ENCODE peak calls at places on chromosomes 16 and 17, in four cellular contexts. E, O, P and R are unnamed samples. For H3K9me3, the result is how much of the 10 kb centered on the place peaks cover.

GRCh38 chr16:56935201-56935600 is 3.3 kb downstream of the HERPUD1 start:
- DNase-seq in P (no peak), E (no peak), O (no peak), R (no peak)

GRCh38 chr17:43224146-43224705 is 4.2 kb downstream of the CCDC200 start:
- DNase-seq in O (no peak), P (no peak), E (no peak), R (no peak)

GRCh38 chr16:30541502-30542329 is 7.1 kb upstream of the ZNF747 start:
- DNase-seq in E (no peak), P (no peak), O (no peak), R (peak)

GRCh38 chr16:11121083-11121482 is 134.9 kb downstream of the SOCS1 start:
- DNase-seq in O (no peak), E (no peak), P (no peak), R (no peak)

GRCh38 chr17:67569873-67570272 is 147.9 kb upstream of the NOL11 start:
- DNase-seq in P (no peak), O (no peak), E (peak), R (no peak)

GRCh38 chr17:16338391-16338790 is 14.9 kb downstream of the CENPV start:
- DNase-seq in O (no peak), E (no peak), P (no peak), R (no peak)

GRCh38 chr16:47196457-47196856 is 52.7 kb upstream of the NETO2 start:
- DNase-seq in P (no peak), O (no peak), E (no peak), R (no peak)

GRCh38 chr16:20899503-20900298 is 457 bp downstream of the DCUN1D3 start:
- DNase-seq in P (peak), O (no peak), E (no peak), R (peak)

GRCh38 chr17:60817187-60817586 is 139.5 kb downstream of the BCAS3 start:
- DNase-seq in O (no peak), E (no peak), P (no peak), R (no peak)

GRCh38 chr16:1375298-1375640 is 23.5 kb downstream of the GNPTG start:
- DNase-seq in E (no peak), P (no peak), O (no peak), R (no peak)

GRCh38 chr17:39548494-39548893 is 59.2 kb downstream of the NEUROD2 start:
- DNase-seq in O (no peak), P (no peak), E (no peak), R (no peak)

GRCh38 chr17:28338056-28338768 is 2.7 kb downstream of the TNFAIP1 start:
- DNase-seq in E (no peak), P (no peak), O (no peak), R (no peak)

GRCh38 chr16:88813396-88814143 is 1.8 kb upstream of the APRT start:
- DNase-seq in O (no peak), P (no peak), E (no peak), R (no peak)

GRCh38 chr16:23705517-23705902 is 7.5 kb downstream of the ERN2 start:
- DNase-seq in P (no peak), O (no peak), E (no peak), R (no peak)

GRCh38 chr17:45410144-45411091 is 22.3 kb downstream of the ARHGAP27 start:
- DNase-seq in O (no peak), E (no peak), P (peak), R (no peak)

GRCh38 chr17:28878981-28879380 is 18.6 kb downstream of the FLOT2 start:
- DNase-seq in E (no peak), P (peak), O (peak), R (peak)

GRCh38 chr16:86527366-86527765 is 17.0 kb downstream of the FOXF1 start:
- DNase-seq in E (no peak), O (no peak), P (no peak), R (no peak)

GRCh38 chr17:39400547-39401411 is 647 bp downstream of the FBXL20 start:
- DNase-seq in E (no peak), P (peak), O (no peak), R (no peak)

GRCh38 chr16:57179429-57179828 is 6.4 kb downstream of the PSME3IP1 start:
- DNase-seq in O (no peak), P (peak), E (no peak), R (no peak)

GRCh38 chr16:23398987-23399805 is 53.8 kb downstream of the COG7 start:
- DNase-seq in E (no peak), O (peak), P (no peak), R (no peak)

GRCh38 chr16:81629896-81630631 is 149.0 kb upstream of the PLCG2 start:
- DNase-seq in E (no peak), O (no peak), P (no peak), R (no peak)

GRCh38 chr17:75412455-75413317 is 7.2 kb upstream of the GRB2 start:
- DNase-seq in O (no peak), E (no peak), P (peak), R (peak)
- H3K4me3 ChIP-seq in O (no peak), E (no peak), P (peak), R (peak)

DNA sequence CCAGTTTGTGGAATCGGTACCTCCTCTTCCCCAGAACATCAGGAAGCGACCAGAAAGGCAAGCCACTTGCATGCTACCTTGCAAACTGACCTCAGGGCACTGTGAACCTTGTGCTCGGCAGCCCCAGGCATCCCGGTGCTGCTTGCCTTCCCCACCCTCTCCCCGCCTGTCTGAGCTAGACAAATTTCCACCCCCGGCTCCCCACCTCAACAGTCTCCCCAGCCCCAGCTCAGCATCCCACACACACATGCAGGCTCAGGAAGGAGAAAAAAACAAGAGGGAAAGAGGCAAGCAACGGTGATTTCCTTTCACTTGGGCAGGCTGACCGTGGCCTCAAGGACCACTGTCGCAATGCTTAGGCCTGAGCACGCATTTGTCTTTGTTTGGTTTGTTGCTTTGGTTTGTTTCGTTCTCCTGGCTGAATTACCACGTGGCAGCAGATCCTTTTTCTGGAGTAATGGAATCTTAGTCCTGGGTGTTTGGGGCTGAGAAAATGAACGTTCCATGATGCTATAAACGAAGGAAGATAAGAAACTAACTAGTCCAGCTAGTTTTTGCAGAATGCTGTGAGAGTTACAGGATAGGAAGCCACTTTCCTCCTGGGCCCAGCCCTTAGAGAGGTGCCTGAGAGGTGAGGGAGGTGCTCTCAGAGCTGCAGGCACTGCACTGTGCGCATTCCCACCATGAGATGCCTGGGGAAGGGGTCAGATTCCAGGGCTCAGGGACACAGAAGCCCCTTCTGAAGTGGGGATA is 27.9 kb downstream of the SDK2 start:
- DNase-seq in E (no peak), O (no peak), P (no peak), R (no peak)
- TF ChIP-seq TAF1 in E (no peak), O (no peak), P (no peak), R (no peak)

DNA sequence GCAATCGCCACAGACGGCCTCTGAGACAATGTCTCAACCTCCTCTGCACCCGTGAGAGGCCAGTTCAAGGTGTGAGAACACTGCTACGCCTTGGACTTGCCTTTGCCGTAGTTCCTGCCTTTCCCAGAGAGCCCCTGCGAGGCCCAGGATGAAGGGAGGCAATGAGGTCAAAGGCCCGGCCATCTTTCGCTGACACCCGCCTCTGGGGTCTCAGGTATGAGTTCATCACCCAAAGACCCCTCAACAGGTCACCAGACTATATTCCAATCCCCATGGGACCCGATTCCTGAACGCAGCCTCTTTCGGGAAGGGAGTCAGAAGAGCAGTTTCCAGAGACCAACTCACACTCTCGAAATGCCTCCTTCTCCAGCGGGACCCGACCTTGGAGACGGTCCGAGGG is 573.5 kb downstream of the KCNJ18 start:
- DNase-seq in O (no peak), E (no peak), P (no peak), R (no peak)
- H3K9me3 ChIP-seq in O (half or more), E (under half), P (under half), R (under half)

GRCh38 chr16:65532218-65532617 is 410.4 kb upstream of the CDH11 start:
- DNase-seq in O (no peak), E (no peak), P (no peak), R (no peak)
- H3K4me3 ChIP-seq in O (no peak), E (no peak), P (peak), R (no peak)

DNA sequence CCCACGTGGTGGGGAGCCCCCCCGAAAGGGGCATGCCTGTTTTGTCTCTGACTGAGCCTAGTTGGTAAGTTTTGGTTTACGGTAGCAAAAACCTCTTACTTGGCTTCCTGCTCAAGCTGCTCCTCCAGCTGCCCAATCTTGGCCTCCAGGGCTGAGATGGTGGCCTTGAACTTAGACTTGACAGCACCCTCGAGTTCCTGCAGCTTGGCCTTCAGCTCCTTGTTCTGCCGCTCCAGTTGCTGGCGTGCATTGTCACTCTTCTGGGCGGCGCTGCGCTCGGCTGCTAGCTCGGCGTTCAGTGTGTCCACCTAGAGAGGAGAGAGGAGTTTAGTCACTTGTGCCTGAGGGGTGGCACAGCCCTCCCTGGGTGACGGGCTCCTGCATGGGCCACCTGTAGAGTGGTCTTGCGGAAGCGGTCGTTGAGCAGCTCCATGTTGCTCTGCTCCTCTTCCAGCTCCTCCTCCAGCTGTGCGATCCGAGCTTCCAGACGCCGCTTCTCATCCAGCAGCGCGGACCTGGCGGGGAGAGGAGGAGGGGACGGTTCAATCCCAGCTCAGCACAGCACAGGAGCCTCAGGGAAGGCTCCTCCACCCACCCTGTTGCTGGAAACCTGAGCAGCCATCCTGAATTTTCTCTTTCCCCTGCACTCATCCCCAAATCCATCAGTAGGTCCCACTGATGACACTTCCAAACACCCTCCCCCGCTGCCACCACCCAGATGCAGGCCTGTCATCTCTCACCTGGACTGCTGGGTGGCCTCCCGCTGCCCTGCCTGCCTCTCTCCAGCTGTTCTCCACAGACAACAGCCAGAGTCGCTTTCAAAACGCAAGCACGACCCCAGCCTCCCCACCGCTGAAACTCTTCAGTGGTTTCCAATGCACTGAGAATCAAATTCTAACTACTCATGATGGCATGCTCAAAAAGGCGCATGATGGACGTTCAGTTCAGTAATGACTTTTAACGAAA is 44.6 kb downstream of the NDEL1 start:
- DNase-seq in E (no peak), O (no peak), P (no peak), R (no peak)
- TF ChIP-seq TAF1 in E (no peak), O (no peak), P (no peak), R (no peak)

DNA sequence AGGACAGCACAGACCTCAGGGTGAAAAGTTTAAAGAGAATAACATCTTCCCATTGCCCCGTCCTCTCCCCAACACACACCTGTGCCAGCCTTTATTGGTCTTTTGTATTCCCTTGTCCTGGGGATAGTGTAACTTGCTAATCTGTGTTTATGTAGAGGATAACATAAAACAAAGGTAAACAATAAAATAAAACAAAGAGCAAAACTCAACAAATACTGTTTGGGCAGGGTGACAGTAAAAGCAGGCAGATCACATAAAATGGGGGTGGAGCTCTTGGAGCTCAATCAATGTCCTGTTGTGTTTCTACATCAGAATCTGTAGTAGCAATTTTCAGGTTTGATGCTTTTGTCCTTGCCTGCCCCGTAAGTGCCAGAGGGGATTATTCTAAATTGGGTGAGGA is 1939.7 kb downstream of the TP53TG3F start:
- DNase-seq in O (no peak), E (no peak), P (no peak), R (no peak)
- H3K9me3 ChIP-seq in O (half or more), E (under half), P (under half), R (half or more)

GRCh38 chr17:33750943-33751701 is 458.0 kb upstream of the ASIC2 start:
- DNase-seq in E (peak), O (peak), P (peak), R (peak)
- H3K4me3 ChIP-seq in E (no peak), O (no peak), P (peak), R (no peak)

DNA sequence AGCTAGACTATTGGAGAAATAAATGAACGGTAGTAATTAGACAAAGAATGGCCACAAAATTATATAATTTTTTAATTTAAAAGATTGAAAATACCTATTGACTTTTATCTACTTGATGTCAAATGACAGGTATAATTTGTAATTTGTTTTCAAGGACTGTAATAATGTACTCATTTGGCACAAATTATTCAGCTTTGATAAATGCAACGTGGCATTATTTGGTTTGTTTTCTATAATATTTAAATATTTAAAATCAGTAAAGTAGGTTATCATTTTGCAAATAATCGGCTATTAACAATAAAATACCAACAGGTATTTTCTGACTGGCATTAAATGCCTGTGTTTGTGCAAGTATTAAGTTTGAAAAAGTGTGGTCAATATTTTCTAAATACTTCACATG is 60.6 kb downstream of the CDH11 start:
- DNase-seq in P (no peak), O (no peak), E (no peak), R (no peak)
- TF ChIP-seq TAF1 in P (no peak), O (no peak), E (no peak), R (no peak)